ENCODE peak calls at places on chromosomes 1 and 21, in eight cellular contexts. P is GM06990; H is AG09309; J is cardiac muscle cell; B is astrocyte of the spinal cord; E is right atrium auricular region; M is sigmoid colon; G is CD4-positive, alpha-beta memory T cell. Q is an unnamed sample.
A peak's percentile ranks its signal among the peaks of the same experiment; 100 is the strongest.

GRCh38 chr1:97006044-97006676 is 284.6 kb downstream of the PTBP2 start:
- DNase-seq in H (peak; percentile 14), B (peak; percentile 90), J (no peak), P (no peak), G (no peak), M (no peak), E (peak; percentile 63), Q (no peak)

GRCh38 chr1:58966917-58967733 is 183.3 kb upstream of the JUN start:
- DNase-seq in G (no peak), M (no peak), P (no peak), B (no peak), E (no peak), H (no peak), J (no peak), Q (no peak)

GRCh38 chr1:222697203-222697602 is 15.1 kb downstream of the AIDA start:
- DNase-seq in G (no peak), P (no peak), M (no peak), E (no peak), J (no peak), B (no peak), H (no peak), Q (no peak)

GRCh38 chr1:119680723-119681122 is 31.0 kb upstream of the PHGDH start:
- DNase-seq in P (no peak), M (no peak), E (no peak), J (no peak), H (no peak), G (no peak), B (no peak), Q (no peak)

GRCh38 chr21:21973806-21974205 is 975.6 kb downstream of the NCAM2 start:
- DNase-seq in E (no peak), G (no peak), P (no peak), M (no peak), J (peak; percentile 3), B (peak; percentile 1), H (no peak), Q (no peak)

GRCh38 chr1:56437959-56438358 is 141.4 kb downstream of the PLPP3 start:
- DNase-seq in B (no peak), G (no peak), E (no peak), M (no peak), P (no peak), J (no peak), H (no peak), Q (no peak)

GRCh38 chr1:40014812-40015594 is 25.5 kb upstream of the CAP1 start:
- DNase-seq in E (no peak), J (no peak), B (peak; percentile 85), M (no peak), G (no peak), P (no peak), H (peak; percentile 74), Q (no peak)

GRCh38 chr1:40784771-40785151 is 1.2 kb downstream of the KCNQ4 start:
- DNase-seq in B (no peak), P (no peak), M (no peak), J (no peak), H (no peak), G (no peak), E (no peak), Q (no peak)

GRCh38 chr1:84603941-84604830 is 29.9 kb upstream of the CTBS start:
- DNase-seq in E (peak; percentile 76), G (no peak), B (peak; percentile 83), M (peak; percentile 78), H (peak; percentile 92), P (no peak), J (no peak), Q (no peak)

GRCh38 chr1:217630711-217631591 is at the start of the genes GPATCH2 and SPATA17:
- DNase-seq in B (peak; percentile 93), E (peak; percentile 77), P (peak; percentile 85), G (peak; percentile 89), J (peak; percentile 89), M (peak; percentile 85), H (peak; percentile 73), Q (peak; percentile 85)

GRCh38 chr1:95992013-95992412 is 729.6 kb upstream of the PTBP2 start:
- DNase-seq in J (no peak), B (no peak), P (no peak), H (no peak), E (no peak), M (no peak), G (no peak), Q (no peak)

GRCh38 chr1:110312188-110313121 is 26.7 kb upstream of the RBM15 start:
- DNase-seq in E (peak; percentile 77), G (peak; percentile 67), P (peak; percentile 29), M (peak; percentile 89), J (peak; percentile 79), B (peak; percentile 66), H (peak; percentile 46), Q (peak; percentile 72)

GRCh38 chr1:113536182-113536780 is 146.0 kb downstream of the MAGI3 start:
- DNase-seq in H (no peak), E (no peak), G (no peak), M (no peak), P (no peak), B (peak; percentile 62), J (no peak), Q (no peak)

GRCh38 chr1:204842892-204843291 is 27.8 kb upstream of the NFASC start:
- DNase-seq in E (no peak), G (no peak), H (peak; percentile 14), P (no peak), J (no peak), B (no peak), M (no peak), Q (no peak)

GRCh38 chr1:112337028-112337531 is 58.9 kb upstream of the CTTNBP2NL start:
- DNase-seq in H (no peak), M (peak; percentile 75), B (no peak), E (peak; percentile 66), J (peak; percentile 55), P (no peak), G (no peak), Q (peak; percentile 44)

GRCh38 chr1:177281901-177282300 is 111.1 kb downstream of the BRINP2 start:
- DNase-seq in J (no peak), B (no peak), E (no peak), P (no peak), H (no peak), M (no peak), G (no peak), Q (no peak)

GRCh38 chr1:32816676-32817158 is 441 bp downstream of the YARS1 start:
- DNase-seq in P (no peak), B (peak; percentile 37), M (peak; percentile 66), J (peak; percentile 45), H (no peak), G (no peak), E (peak; percentile 59), Q (peak; percentile 62)

GRCh38 chr1:54574158-54574778 is 26.2 kb downstream of the ACOT11 start:
- DNase-seq in P (no peak), H (no peak), E (no peak), G (no peak), J (no peak), M (peak; percentile 61), B (no peak), Q (no peak)

GRCh38 chr1:34283142-34283541 is 106.4 kb downstream of the C1orf94 start:
- DNase-seq in E (no peak), J (no peak), M (no peak), P (no peak), B (no peak), H (no peak), G (no peak), Q (no peak)

GRCh38 chr1:228210076-228210651 is 2.3 kb downstream of the OBSCN start:
- DNase-seq in J (no peak), P (no peak), M (no peak), H (peak; percentile 1), G (no peak), E (peak; percentile 58), B (no peak), Q (no peak)

GRCh38 chr1:183186820-183187219 is 756 bp downstream of the LAMC2 start:
- DNase-seq in J (no peak), P (no peak), B (no peak), G (no peak), E (no peak), H (no peak), M (no peak), Q (no peak)
- H3K4me3 ChIP-seq in J (no peak overlapping the region), P (no peak overlapping the region), B (no peak overlapping the region), G (no peak overlapping the region), E (no peak overlapping the region), H (no peak overlapping the region), M (no peak overlapping the region), Q (no peak overlapping the region)

GRCh38 chr1:51494138-51494830 is 24.8 kb downstream of the EPS15 start:
- DNase-seq in H (no peak), G (no peak), J (no peak), B (no peak), M (no peak), P (no peak), E (no peak), Q (no peak)

GRCh38 chr1:51488372-51489050 is 30.6 kb downstream of the EPS15 start:
- DNase-seq in P (no peak), G (no peak), H (no peak), M (no peak), J (no peak), E (no peak), B (peak; percentile 14), Q (no peak)

GRCh38 chr1:51491166-51491981 is 27.7 kb downstream of the EPS15 start:
- DNase-seq in H (no peak), J (no peak), G (no peak), M (no peak), B (no peak), E (no peak), P (no peak), Q (no peak)

GRCh38 chr1:51487628-51488027 is 31.4 kb downstream of the EPS15 start:
- DNase-seq in M (no peak), G (no peak), P (no peak), J (peak; percentile 52), H (no peak), E (no peak), B (no peak), Q (no peak)

GRCh38 chr1:51489472-51489871 is 29.6 kb downstream of the EPS15 start:
- DNase-seq in H (no peak), G (no peak), E (no peak), P (no peak), B (no peak), J (no peak), M (no peak), Q (no peak)
- H3K4me3 ChIP-seq in H (no peak overlapping the region), G (no peak overlapping the region), E (no peak overlapping the region), P (no peak overlapping the region), B (no peak overlapping the region), J (no peak overlapping the region), M (no peak overlapping the region), Q (no peak overlapping the region)

DNA sequence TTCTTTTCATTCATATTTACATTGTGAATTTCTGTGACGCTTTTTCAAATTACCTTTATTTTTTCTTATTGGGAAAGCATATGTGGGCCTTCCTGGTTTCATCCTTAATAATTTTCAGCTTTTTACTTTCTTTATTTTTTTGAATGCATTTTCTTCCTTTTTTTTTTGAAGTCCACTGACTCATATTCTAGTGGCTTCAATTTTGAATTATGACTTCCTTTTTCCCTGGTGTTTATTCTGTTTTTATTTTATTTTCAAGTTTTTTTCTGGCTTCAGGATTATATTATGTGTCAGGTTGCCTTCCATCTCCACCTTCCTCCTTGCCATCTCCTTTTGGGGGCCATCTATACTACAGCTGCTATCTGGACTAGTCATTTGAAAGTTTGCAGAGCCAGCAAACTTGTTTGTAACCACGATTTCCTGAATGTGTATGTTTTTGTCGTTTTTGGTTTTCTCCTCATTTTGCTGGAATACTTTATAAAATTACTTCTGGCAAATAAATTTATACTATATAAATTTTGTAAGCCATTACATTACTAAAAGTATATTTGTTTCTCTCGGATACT is 117.6 kb downstream of the LEPR start:
- DNase-seq in B (no peak), H (no peak), M (no peak), P (no peak), G (no peak), J (no peak), E (no peak), Q (peak; percentile 22)
- H3K4me3 ChIP-seq in B (no peak overlapping the region), H (no peak overlapping the region), M (no peak overlapping the region), P (no peak overlapping the region), G (no peak overlapping the region), J (no peak overlapping the region), E (no peak overlapping the region), Q (no peak overlapping the region)

GRCh38 chr1:152048641-152048970 is 11.8 kb upstream of the S100A11 start:
- DNase-seq in M (no peak), G (no peak), J (no peak), E (no peak), H (no peak), B (no peak), P (no peak), Q (no peak)
- H3K4me3 ChIP-seq in M (peak overlapping the region; percentile 27), G (peak overlapping the region; percentile 16), J (no peak overlapping the region), E (no peak overlapping the region), H (peak overlapping the region; percentile 9), B (no peak overlapping the region), P (no peak overlapping the region), Q (peak overlapping the region; percentile 33)